ENCODE peak calls at places on chromosomes 7 and 10, in eight cellular contexts. One of them, this sample, is unnamed. For H3K36me3, the result is how much of the 10 kb centered on the place peaks cover.

GRCh38 chr7:151442776-151443496 is 3.0 kb upstream of the CRYGN start:
- DNase-seq in heart left ventricle: no peak
- DNase-seq in left lung: no peak
- DNase-seq in vagina: no peak
- DNase-seq in upper lobe of right lung: no peak
- DNase-seq in ovary: no peak
- DNase-seq in H7: no peak
- DNase-seq in cardiac muscle cell: peak
- DNase-seq in this sample: no peak

GRCh38 chr10:68989317-68989990 is 851 bp downstream of the KIFBP start:
- DNase-seq in heart left ventricle: no peak
- DNase-seq in left lung: no peak
- DNase-seq in vagina: no peak
- DNase-seq in upper lobe of right lung: no peak
- DNase-seq in ovary: no peak
- DNase-seq in H7: no peak
- DNase-seq in cardiac muscle cell: peak
- DNase-seq in this sample: no peak

GRCh38 chr7:50456371-50457123 is 6.4 kb upstream of the FIGNL1 start:
- DNase-seq in heart left ventricle: no peak
- DNase-seq in left lung: no peak
- DNase-seq in vagina: no peak
- DNase-seq in upper lobe of right lung: no peak
- DNase-seq in ovary: no peak
- DNase-seq in H7: no peak
- DNase-seq in cardiac muscle cell: no peak
- DNase-seq in this sample: no peak

GRCh38 chr7:150339369-150339768 is 2.1 kb downstream of the RARRES2 start:
- DNase-seq in heart left ventricle: no peak
- DNase-seq in left lung: no peak
- DNase-seq in vagina: no peak
- DNase-seq in upper lobe of right lung: no peak
- DNase-seq in ovary: no peak
- DNase-seq in H7: peak
- DNase-seq in cardiac muscle cell: no peak
- DNase-seq in this sample: no peak

GRCh38 chr7:154855366-154855765 is 147.6 kb downstream of the PAXIP1 start:
- DNase-seq in heart left ventricle: no peak
- DNase-seq in left lung: no peak
- DNase-seq in vagina: no peak
- DNase-seq in upper lobe of right lung: peak
- DNase-seq in ovary: no peak
- DNase-seq in H7: no peak
- DNase-seq in cardiac muscle cell: no peak
- DNase-seq in this sample: no peak

GRCh38 chr10:115988380-115988779 is 284.6 kb downstream of the GFRA1 start:
- DNase-seq in heart left ventricle: no peak
- DNase-seq in left lung: no peak
- DNase-seq in vagina: no peak
- DNase-seq in upper lobe of right lung: no peak
- DNase-seq in ovary: no peak
- DNase-seq in H7: no peak
- DNase-seq in cardiac muscle cell: no peak
- DNase-seq in this sample: no peak

GRCh38 chr10:89337493-89337892 is 9.7 kb downstream of the IFIT3 start:
- DNase-seq in heart left ventricle: no peak
- DNase-seq in left lung: no peak
- DNase-seq in vagina: no peak
- DNase-seq in upper lobe of right lung: no peak
- DNase-seq in ovary: no peak
- DNase-seq in H7: no peak
- DNase-seq in cardiac muscle cell: peak
- DNase-seq in this sample: no peak

GRCh38 chr7:155951554-155952158 is 139.4 kb upstream of the SHH start:
- DNase-seq in heart left ventricle: no peak
- DNase-seq in left lung: no peak
- DNase-seq in vagina: no peak
- DNase-seq in upper lobe of right lung: no peak
- DNase-seq in ovary: no peak
- DNase-seq in H7: no peak
- DNase-seq in cardiac muscle cell: peak
- DNase-seq in this sample: no peak

GRCh38 chr7:64314493-64315020 is 796 bp downstream of the ZNF736 start:
- DNase-seq in heart left ventricle: no peak
- DNase-seq in left lung: no peak
- DNase-seq in vagina: no peak
- DNase-seq in upper lobe of right lung: no peak
- DNase-seq in ovary: no peak
- DNase-seq in H7: no peak
- DNase-seq in cardiac muscle cell: no peak
- DNase-seq in this sample: no peak

GRCh38 chr10:12350167-12350872 is 973 bp downstream of the CAMK1D start:
- DNase-seq in heart left ventricle: peak
- DNase-seq in left lung: peak
- DNase-seq in vagina: no peak
- DNase-seq in upper lobe of right lung: peak
- DNase-seq in ovary: peak
- DNase-seq in H7: peak
- DNase-seq in cardiac muscle cell: peak
- DNase-seq in this sample: peak

GRCh38 chr7:34320926-34321609 is 336.9 kb upstream of the NPSR1 start:
- DNase-seq in heart left ventricle: peak
- DNase-seq in left lung: peak
- DNase-seq in vagina: no peak
- DNase-seq in upper lobe of right lung: peak
- DNase-seq in ovary: peak
- DNase-seq in H7: peak
- DNase-seq in cardiac muscle cell: peak
- DNase-seq in this sample: peak

GRCh38 chr7:80379034-80379433 is 132.8 kb downstream of the GNAT3 start:
- DNase-seq in heart left ventricle: no peak
- DNase-seq in left lung: no peak
- DNase-seq in vagina: no peak
- DNase-seq in upper lobe of right lung: no peak
- DNase-seq in ovary: no peak
- DNase-seq in H7: no peak
- DNase-seq in cardiac muscle cell: peak
- DNase-seq in this sample: no peak

GRCh38 chr7:35889001-35889400 is 88.1 kb downstream of the SEPTIN7 start:
- DNase-seq in heart left ventricle: no peak
- DNase-seq in left lung: no peak
- DNase-seq in vagina: no peak
- DNase-seq in upper lobe of right lung: no peak
- DNase-seq in ovary: no peak
- DNase-seq in H7: no peak
- DNase-seq in cardiac muscle cell: no peak
- DNase-seq in this sample: no peak
- H3K36me3 ChIP-seq in heart left ventricle: half or more
- H3K36me3 ChIP-seq in left lung: under half
- H3K36me3 ChIP-seq in vagina: under half
- H3K36me3 ChIP-seq in upper lobe of right lung: under half
- H3K36me3 ChIP-seq in ovary: under half
- H3K36me3 ChIP-seq in H7: under half
- H3K36me3 ChIP-seq in cardiac muscle cell: under half
- H3K36me3 ChIP-seq in this sample: under half

GRCh38 chr10:3781458-3782098 is 3.4 kb downstream of the KLF6 start:
- DNase-seq in heart left ventricle: peak
- DNase-seq in left lung: peak
- DNase-seq in vagina: no peak
- DNase-seq in upper lobe of right lung: peak
- DNase-seq in ovary: no peak
- DNase-seq in H7: peak
- DNase-seq in cardiac muscle cell: peak
- DNase-seq in this sample: no peak
- H3K36me3 ChIP-seq in heart left ventricle: half or more
- H3K36me3 ChIP-seq in left lung: under half
- H3K36me3 ChIP-seq in vagina: under half
- H3K36me3 ChIP-seq in upper lobe of right lung: half or more
- H3K36me3 ChIP-seq in ovary: under half
- H3K36me3 ChIP-seq in H7: under half
- H3K36me3 ChIP-seq in cardiac muscle cell: under half
- H3K36me3 ChIP-seq in this sample: under half

DNA sequence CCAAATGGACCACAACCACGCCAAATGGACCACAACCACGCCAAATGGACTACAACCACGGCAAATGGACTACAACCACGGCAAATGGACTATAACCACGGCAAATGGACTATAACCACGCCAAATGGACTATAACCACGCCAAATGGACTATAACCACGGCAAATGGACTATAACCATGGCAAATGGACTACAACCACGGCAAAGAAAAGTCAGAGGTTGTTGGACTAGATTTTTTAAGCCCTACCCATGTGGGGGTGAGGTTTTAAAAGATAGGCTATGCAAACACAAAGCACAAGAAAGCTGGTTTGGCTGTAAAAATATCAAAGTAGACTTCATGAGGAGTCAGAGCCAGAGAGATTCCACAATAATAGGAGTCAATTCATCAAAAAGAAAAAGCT is 55.8 kb downstream of the NCAPG2 start:
- DNase-seq in heart left ventricle: no peak
- DNase-seq in left lung: no peak
- DNase-seq in vagina: no peak
- DNase-seq in upper lobe of right lung: no peak
- DNase-seq in ovary: no peak
- DNase-seq in H7: no peak
- DNase-seq in cardiac muscle cell: peak
- DNase-seq in this sample: no peak
- H3K36me3 ChIP-seq in heart left ventricle: under half
- H3K36me3 ChIP-seq in left lung: under half
- H3K36me3 ChIP-seq in vagina: under half
- H3K36me3 ChIP-seq in upper lobe of right lung: under half
- H3K36me3 ChIP-seq in ovary: under half
- H3K36me3 ChIP-seq in H7: under half
- H3K36me3 ChIP-seq in cardiac muscle cell: under half
- H3K36me3 ChIP-seq in this sample: under half

DNA sequence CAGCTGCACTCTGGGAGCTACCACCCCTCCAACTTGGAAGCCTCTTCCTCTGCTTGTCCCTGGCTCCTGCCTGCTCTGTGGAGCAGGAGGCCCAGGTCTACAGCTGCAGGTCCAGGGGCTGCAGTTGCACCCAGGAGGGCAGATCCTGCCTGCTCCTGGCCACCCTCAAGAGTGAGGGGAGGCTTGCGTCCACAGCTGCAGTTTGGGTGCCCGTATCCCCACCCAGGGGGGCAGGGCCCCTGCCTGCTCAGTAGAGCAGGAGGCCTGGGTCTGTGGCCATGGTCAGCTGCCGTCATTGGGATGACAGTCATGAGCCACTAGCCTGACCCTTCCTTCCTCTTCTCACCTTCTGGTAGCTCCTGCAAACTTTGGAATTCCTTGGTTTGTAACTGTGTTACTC is 25.1 kb downstream of the HHEX start:
- DNase-seq in heart left ventricle: no peak
- DNase-seq in left lung: no peak
- DNase-seq in vagina: no peak
- DNase-seq in upper lobe of right lung: no peak
- DNase-seq in ovary: no peak
- DNase-seq in H7: no peak
- DNase-seq in cardiac muscle cell: no peak
- DNase-seq in this sample: no peak
- H3K36me3 ChIP-seq in heart left ventricle: under half
- H3K36me3 ChIP-seq in left lung: under half
- H3K36me3 ChIP-seq in vagina: under half
- H3K36me3 ChIP-seq in upper lobe of right lung: under half
- H3K36me3 ChIP-seq in ovary: under half
- H3K36me3 ChIP-seq in H7: under half
- H3K36me3 ChIP-seq in cardiac muscle cell: under half
- H3K36me3 ChIP-seq in this sample: under half

GRCh38 chr7:88202799-88203198 is 17.0 kb downstream of the SRI start:
- DNase-seq in heart left ventricle: no peak
- DNase-seq in left lung: no peak
- DNase-seq in vagina: no peak
- DNase-seq in upper lobe of right lung: no peak
- DNase-seq in ovary: no peak
- DNase-seq in H7: no peak
- DNase-seq in cardiac muscle cell: no peak
- DNase-seq in this sample: no peak

GRCh38 chr7:88204525-88205103 is 15.2 kb downstream of the SRI start:
- DNase-seq in heart left ventricle: no peak
- DNase-seq in left lung: no peak
- DNase-seq in vagina: no peak
- DNase-seq in upper lobe of right lung: no peak
- DNase-seq in ovary: no peak
- DNase-seq in H7: no peak
- DNase-seq in cardiac muscle cell: no peak
- DNase-seq in this sample: no peak

GRCh38 chr7:88203401-88203800 is 16.4 kb downstream of the SRI start:
- DNase-seq in heart left ventricle: no peak
- DNase-seq in left lung: no peak
- DNase-seq in vagina: no peak
- DNase-seq in upper lobe of right lung: no peak
- DNase-seq in ovary: no peak
- DNase-seq in H7: no peak
- DNase-seq in cardiac muscle cell: no peak
- DNase-seq in this sample: no peak

GRCh38 chr7:88206235-88206634 is 13.6 kb downstream of the SRI start:
- DNase-seq in heart left ventricle: no peak
- DNase-seq in left lung: no peak
- DNase-seq in vagina: no peak
- DNase-seq in upper lobe of right lung: no peak
- DNase-seq in ovary: no peak
- DNase-seq in H7: no peak
- DNase-seq in cardiac muscle cell: no peak
- DNase-seq in this sample: no peak

GRCh38 chr7:88205179-88205578 is 14.7 kb downstream of the SRI start:
- DNase-seq in heart left ventricle: no peak
- DNase-seq in left lung: no peak
- DNase-seq in vagina: no peak
- DNase-seq in upper lobe of right lung: no peak
- DNase-seq in ovary: no peak
- DNase-seq in H7: no peak
- DNase-seq in cardiac muscle cell: no peak
- DNase-seq in this sample: no peak
- H3K36me3 ChIP-seq in heart left ventricle: half or more
- H3K36me3 ChIP-seq in left lung: under half
- H3K36me3 ChIP-seq in vagina: half or more
- H3K36me3 ChIP-seq in upper lobe of right lung: half or more
- H3K36me3 ChIP-seq in ovary: under half
- H3K36me3 ChIP-seq in H7: under half
- H3K36me3 ChIP-seq in cardiac muscle cell: half or more
- H3K36me3 ChIP-seq in this sample: under half